ENCODE peak calls at places on chromosomes 12 and 14, in eight cellular contexts. G is coronary artery; D is stomach; A is astrocyte of the spinal cord; K is dorsolateral prefrontal cortex; I is ascending aorta; H is activated CD8-positive, alpha-beta T cell treated with anti-CD3 and anti-CD28 coated beads for 36 hours; E is NB4. O is an unnamed sample.

GRCh38 chr14:100827140-100827517 is 1.2 kb downstream of the MEG3 start:
- DNase-seq in G (no peak), D (no peak), A (no peak), K (no peak), I (no peak), H (no peak), E (peak; percentile 18), O (no peak)

GRCh38 chr12:47711448-47711847 is 5.6 kb upstream of the RPAP3 start:
- DNase-seq in G (no peak), D (no peak), A (no peak), K (no peak), I (no peak), H (no peak), E (no peak), O (no peak)

GRCh38 chr14:65255583-65256443 is 153.5 kb upstream of the MAX start:
- DNase-seq in G (no peak), D (peak; percentile 86), A (no peak), K (no peak), I (no peak), H (peak; percentile 29), E (no peak), O (no peak)

GRCh38 chr14:78164226-78164853 is 5.8 kb upstream of the NRXN3 start:
- DNase-seq in G (no peak), D (peak; percentile 47), A (no peak), K (no peak), I (no peak), H (peak; percentile 41), E (peak; percentile 42), O (no peak)

GRCh38 chr14:85190251-85190650 is 339.7 kb upstream of the FLRT2 start:
- DNase-seq in G (no peak), D (no peak), A (no peak), K (no peak), I (no peak), H (no peak), E (no peak), O (no peak)

GRCh38 chr12:27344246-27344645 is 11.6 kb downstream of the BMAL2 start:
- DNase-seq in G (no peak), D (no peak), A (no peak), K (no peak), I (no peak), H (no peak), E (peak; percentile 32), O (no peak)

GRCh38 chr12:57171668-57172067 is 24.2 kb upstream of the LRP1-AS start:
- DNase-seq in G (no peak), D (no peak), A (no peak), K (no peak), I (no peak), H (no peak), E (no peak), O (peak; percentile 79)

GRCh38 chr14:68506021-68506644 is 286.7 kb downstream of the ZFP36L1 start:
- DNase-seq in G (no peak), D (peak; percentile 67), A (peak; percentile 61), K (no peak), I (no peak), H (no peak), E (no peak), O (peak; percentile 72)

GRCh38 chr14:99391671-99392070 is 89.0 kb downstream of the SETD3 start:
- DNase-seq in G (no peak), D (no peak), A (peak; percentile 25), K (no peak), I (no peak), H (no peak), E (no peak), O (peak; percentile 41)

GRCh38 chr14:79656086-79656485 is 555.2 kb downstream of the DIO2 start:
- DNase-seq in G (no peak), D (no peak), A (no peak), K (no peak), I (no peak), H (no peak), E (no peak), O (no peak)

GRCh38 chr12:128814411-128815261 is 9.1 kb downstream of the SLC15A4 start:
- DNase-seq in G (no peak), D (peak; percentile 5), A (no peak), K (no peak), I (no peak), H (no peak), E (no peak), O (no peak)

GRCh38 chr14:45891417-45892080 is 638.5 kb upstream of the MIS18BP1 start:
- DNase-seq in G (no peak), D (peak; percentile 36), A (no peak), K (no peak), I (no peak), H (no peak), E (peak; percentile 1), O (no peak)

GRCh38 chr12:68505915-68506314 is 104.8 kb upstream of the RAP1B start:
- DNase-seq in G (no peak), D (no peak), A (no peak), K (no peak), I (no peak), H (no peak), E (no peak), O (no peak)

GRCh38 chr14:34348592-34348991 is 113.4 kb downstream of the SPTSSA start:
- DNase-seq in G (no peak), D (no peak), A (no peak), K (no peak), I (no peak), H (peak; percentile 15), E (no peak), O (no peak)

GRCh38 chr12:65355461-65355860 is 77.0 kb downstream of the MSRB3 start:
- DNase-seq in G (no peak), D (no peak), A (peak; percentile 54), K (no peak), I (no peak), H (no peak), E (no peak), O (no peak)

GRCh38 chr12:26135571-26135970 is 10.7 kb upstream of the BHLHE41 start:
- DNase-seq in G (no peak), D (no peak), A (no peak), K (no peak), I (no peak), H (no peak), E (no peak), O (no peak)

GRCh38 chr14:59543873-59544272 is 32.7 kb downstream of the CCDC175 start:
- DNase-seq in G (no peak), D (no peak), A (no peak), K (no peak), I (no peak), H (no peak), E (no peak), O (no peak)

GRCh38 chr14:79971330-79971729 is 240.0 kb downstream of the DIO2 start:
- DNase-seq in G (no peak), D (no peak), A (peak; percentile 57), K (no peak), I (no peak), H (no peak), E (no peak), O (peak; percentile 1)

GRCh38 chr14:51491776-51492175 is 159.9 kb upstream of the FRMD6 start:
- DNase-seq in G (no peak), D (no peak), A (no peak), K (no peak), I (no peak), H (no peak), E (no peak), O (no peak)

GRCh38 chr12:81573228-81573627 is 185.9 kb downstream of the PPFIA2 start:
- DNase-seq in G (no peak), D (no peak), A (peak; percentile 45), K (no peak), I (no peak), H (no peak), E (no peak), O (no peak)

GRCh38 chr14:60092516-60092915 is 793 bp downstream of the PCNX4 start:
- DNase-seq in G (no peak), D (no peak), A (peak; percentile 55), K (no peak), I (no peak), H (peak; percentile 39), E (peak; percentile 61), O (peak; percentile 18)

GRCh38 chr12:16587514-16587913 is 18.4 kb downstream of the LMO3 start:
- DNase-seq in G (no peak), D (no peak), A (no peak), K (no peak), I (no peak), H (no peak), E (no peak), O (no peak)

GRCh38 chr12:2054091-2055018 is 1.6 kb downstream of the CACNA1C start:
- DNase-seq in G (no peak), D (no peak), A (no peak), K (peak; percentile 47), I (no peak), H (peak; percentile 9), E (no peak), O (no peak)

GRCh38 chr14:68986926-68987652 is 8.0 kb upstream of the ACTN1 start:
- DNase-seq in G (no peak), D (no peak), A (no peak), K (no peak), I (no peak), H (peak; percentile 75), E (no peak), O (no peak)

GRCh38 chr12:50799908-50800307 is 36.0 kb downstream of the ATF1 start:
- DNase-seq in G (no peak), D (no peak), A (no peak), K (no peak), I (no peak), H (no peak), E (peak; percentile 30), O (no peak)

GRCh38 chr12:80325167-80325959 is 118.7 kb upstream of the PTPRQ start:
- DNase-seq in G (no peak), D (no peak), A (no peak), K (no peak), I (no peak), H (no peak), E (no peak), O (no peak)
- TF ChIP-seq CTCF in G (no peak), D (no peak), A (no peak), K (no peak), I (no peak), H (no peak), E (no peak), O (no peak)

GRCh38 chr14:61145258-61145902 is 135.8 kb downstream of the TMEM30B start:
- DNase-seq in G (no peak), D (no peak), A (peak; percentile 95), K (no peak), I (no peak), H (no peak), E (no peak), O (peak; percentile 89)
- TF ChIP-seq CTCF in G (no peak), D (no peak), A (no peak), K (no peak), I (no peak), H (no peak), E (no peak), O (no peak)

DNA sequence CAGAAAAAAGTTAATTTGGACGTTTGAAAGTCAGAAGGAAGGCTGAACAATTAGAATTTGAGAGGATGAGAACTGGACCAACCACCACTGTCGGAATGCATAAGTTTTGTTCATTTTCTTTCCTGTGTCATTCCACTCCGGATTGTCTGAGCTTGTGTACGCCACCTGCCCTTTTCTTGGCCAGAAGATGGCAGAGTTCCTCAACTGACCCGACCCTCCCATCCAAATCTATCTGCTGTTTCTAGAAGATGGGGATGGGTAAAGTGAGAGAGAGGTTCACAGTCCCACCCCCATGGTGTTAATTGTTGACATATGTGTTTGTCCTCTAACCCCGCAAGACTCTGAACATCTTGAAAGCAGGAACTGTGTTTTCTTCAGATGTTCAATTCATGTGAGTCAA is 388.0 kb downstream of the VRK1 start:
- DNase-seq in G (no peak), D (no peak), A (peak; percentile 5), K (no peak), I (no peak), H (peak; percentile 30), E (peak; percentile 21), O (no peak)
- TF ChIP-seq CTCF in G (no peak), D (no peak), A (peak; percentile 32), K (peak; percentile 38), I (no peak), H (peak; percentile 44), E (peak; percentile 19), O (peak; percentile 25)

GRCh38 chr14:32345311-32345771 is 16.2 kb downstream of the AKAP6 start:
- DNase-seq in G (no peak), D (no peak), A (peak; percentile 22), K (no peak), I (no peak), H (no peak), E (no peak), O (no peak)
- TF ChIP-seq CTCF in G (no peak), D (no peak), A (no peak), K (no peak), I (no peak), H (no peak), E (no peak), O (no peak)

O was measured in HFFc6.